ENCODE peak calls at places on chromosomes 1 and 21, in four cellular contexts. W is Caco-2, B is right atrium auricular region, Z is heart left ventricle. L is an unnamed sample.
A peak's percentile ranks its signal among the peaks of the same experiment; 100 is the strongest.

GRCh38 chr1:245901037-245901436 is 606.0 kb downstream of the SMYD3 start:
- DNase-seq in W (no peak), B (no peak), Z (no peak), L (no peak)

GRCh38 chr1:192575499-192576189 is at the start of gene RGS1:
- DNase-seq in W (no peak), B (no peak), Z (no peak), L (peak; percentile 51)

GRCh38 chr1:231216515-231216914 is 24.5 kb upstream of the GNPAT start:
- DNase-seq in W (no peak), B (no peak), Z (no peak), L (no peak)

GRCh38 chr1:114729782-114730181 is 13.2 kb upstream of the NRAS start:
- DNase-seq in W (no peak), B (no peak), Z (no peak), L (no peak)

GRCh38 chr1:162080472-162081015 is 11.1 kb downstream of the NOS1AP start:
- DNase-seq in W (no peak), B (no peak), Z (no peak), L (no peak)

GRCh38 chr1:147337040-147337439 is 94.6 kb downstream of the CHD1L start:
- DNase-seq in W (no peak), B (no peak), Z (no peak), L (no peak)

GRCh38 chr1:175072131-175072941 is 4.7 kb downstream of the TNN start:
- DNase-seq in W (no peak), B (no peak), Z (peak; percentile 45), L (no peak)

GRCh38 chr1:216566809-216567208 is 143.6 kb upstream of the USH2A start:
- DNase-seq in W (no peak), B (no peak), Z (no peak), L (no peak)

GRCh38 chr1:77400781-77401180 is 119.0 kb downstream of the AK5 start:
- DNase-seq in W (no peak), B (no peak), Z (no peak), L (no peak)

GRCh38 chr21:34182436-34182835 is 109.1 kb downstream of the MRPS6 start:
- DNase-seq in W (no peak), B (no peak), Z (no peak), L (no peak)

GRCh38 chr1:201697174-201697573 is 131.8 kb upstream of the IPO9 start:
- DNase-seq in W (no peak), B (no peak), Z (no peak), L (no peak)

GRCh38 chr1:223824287-223824686 is 21.5 kb downstream of the TP53BP2 start:
- DNase-seq in W (no peak), B (no peak), Z (no peak), L (no peak)

GRCh38 chr21:39900491-39900890 is 33.3 kb downstream of the PCP4 start:
- DNase-seq in W (no peak), B (no peak), Z (no peak), L (no peak)

GRCh38 chr1:24609949-24610517 is 33.1 kb upstream of the SRRM1 start:
- DNase-seq in W (no peak), B (no peak), Z (no peak), L (no peak)

DNA sequence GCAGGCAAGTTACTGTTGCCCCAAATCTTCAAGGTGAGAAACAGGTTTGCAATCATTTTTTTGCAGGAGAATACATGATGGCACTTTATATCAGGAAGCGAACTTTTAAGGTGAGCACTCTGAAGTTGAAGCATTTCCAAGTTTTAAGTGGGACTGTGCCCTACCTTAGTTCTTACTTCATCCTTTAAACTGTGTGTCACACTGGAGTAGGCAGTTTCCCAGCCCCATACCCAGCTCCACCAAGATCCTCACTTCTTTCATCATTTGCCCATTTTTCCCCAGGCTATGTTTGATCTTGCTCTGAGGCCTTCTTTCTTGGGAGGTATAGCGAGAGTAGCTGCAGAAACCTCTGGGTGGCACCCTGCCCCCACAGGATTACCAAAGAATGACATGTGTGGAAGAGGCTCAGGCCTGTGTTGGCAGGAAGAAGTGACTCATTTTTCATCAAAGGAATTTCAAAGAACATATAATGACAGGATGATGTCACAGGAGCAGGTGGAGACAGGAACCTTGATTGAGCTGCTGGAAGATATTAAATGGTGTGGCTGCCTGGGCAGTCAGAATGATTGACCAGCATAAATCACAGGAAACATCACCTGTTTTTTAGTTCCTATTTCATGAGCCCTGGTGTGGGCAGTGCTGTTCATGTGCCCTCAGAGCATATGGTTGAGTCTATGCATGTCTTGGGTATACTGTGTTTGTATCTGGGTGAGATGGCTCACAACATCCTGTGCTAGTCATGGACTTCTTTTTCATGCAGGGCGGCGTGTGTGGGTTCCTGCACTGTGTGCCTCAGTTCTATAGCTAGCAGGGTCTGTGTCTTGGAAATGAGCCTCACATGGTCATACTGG is 20.8 kb upstream of the MACF1 start:
- DNase-seq in W (peak; percentile 86), B (no peak), Z (peak; percentile 62), L (no peak)
- TF ChIP-seq CTCF in W (peak; percentile 41), B (peak; percentile 22), Z (peak; percentile 45), L (peak; percentile 21)

GRCh38 chr1:90879281-90879680 is 142.6 kb downstream of the ZNF644 start:
- DNase-seq in W (no peak), B (no peak), Z (no peak), L (no peak)
- H3K9me3 ChIP-seq in W (peaks cover 9% of the 10 kb centered on the region), B (peaks cover 33% of the 10 kb centered on the region), Z (peaks cover 28% of the 10 kb centered on the region), L (peaks cover 8% of the 10 kb centered on the region)

GRCh38 chr1:6783221-6783620 is 2.0 kb upstream of the CAMTA1 start:
- DNase-seq in W (no peak), B (no peak), Z (no peak), L (no peak)

GRCh38 chr1:6785318-6785712 is at the start of gene CAMTA1:
- DNase-seq in W (no peak), B (no peak), Z (no peak), L (no peak)

GRCh38 chr1:6783956-6784559 is 1.2 kb upstream of the CAMTA1 start:
- DNase-seq in W (no peak), B (no peak), Z (no peak), L (no peak)

GRCh38 chr1:6785721-6786505 is 659 bp downstream of the CAMTA1 start:
- DNase-seq in W (peak; percentile 30), B (no peak), Z (peak; percentile 42), L (peak; percentile 85)

GRCh38 chr1:6784560-6785317 is 515 bp upstream of the CAMTA1 start:
- DNase-seq in W (peak; percentile 100), B (peak; percentile 100), Z (peak; percentile 100), L (peak; percentile 97)
- TF ChIP-seq CTCF in W (no peak), B (no peak), Z (no peak), L (no peak)

DNA sequence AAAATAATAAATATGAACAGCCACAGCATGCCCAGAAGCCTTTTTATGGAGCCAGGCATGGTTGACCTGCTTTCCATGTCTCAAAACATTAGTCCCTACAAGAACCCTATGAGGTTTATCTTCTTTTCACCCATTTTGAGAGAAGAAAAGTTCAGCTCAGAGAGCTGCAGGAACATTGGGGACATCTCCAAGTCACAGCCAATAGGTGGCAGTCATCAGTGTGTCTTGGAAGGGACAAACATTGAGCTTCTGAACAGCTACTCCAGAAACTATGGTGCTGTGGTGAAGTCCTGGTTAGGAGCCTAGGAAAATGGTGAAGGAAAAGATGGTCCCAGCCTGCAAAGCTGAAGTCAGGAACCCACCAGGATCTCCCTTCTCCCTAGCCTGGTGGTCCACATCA is 73.6 kb downstream of the JMJD4 start:
- DNase-seq in W (no peak), B (no peak), Z (no peak), L (no peak)
- H3K9me3 ChIP-seq in W (peaks cover 49% of the 10 kb centered on the region), B (peaks cover 100% of the 10 kb centered on the region), Z (peaks cover 100% of the 10 kb centered on the region), L (peaks cover 29% of the 10 kb centered on the region)

GRCh38 chr1:80929868-80930508 is 870.7 kb upstream of the ADGRL2 start:
- DNase-seq in W (no peak), B (no peak), Z (no peak), L (no peak)
- TF ChIP-seq CTCF in W (no peak), B (no peak), Z (no peak), L (no peak)

GRCh38 chr1:170662561-170662971 is 1.4 kb upstream of the PRRX1 start:
- DNase-seq in W (no peak), B (no peak), Z (no peak), L (no peak)
- H3K9me3 ChIP-seq in W (no peaks in the 10 kb centered on the region), B (no peaks in the 10 kb centered on the region), Z (no peaks in the 10 kb centered on the region), L (no peaks in the 10 kb centered on the region)

GRCh38 chr21:38621132-38621531 is 122.9 kb upstream of the ERG start:
- DNase-seq in W (no peak), B (no peak), Z (no peak), L (no peak)
- TF ChIP-seq CTCF in W (no peak), B (no peak), Z (no peak), L (no peak)

GRCh38 chr1:184289825-184290550 is 96.8 kb upstream of the C1orf21 start:
- DNase-seq in W (no peak), B (no peak), Z (no peak), L (no peak)
- H3K9me3 ChIP-seq in W (peaks cover 26% of the 10 kb centered on the region), B (no peaks in the 10 kb centered on the region), Z (no peaks in the 10 kb centered on the region), L (no peaks in the 10 kb centered on the region)

L was measured in left lung.